ENCODE peak calls at places on chromosomes 16 and 17, in five cellular contexts. M is suprapubic skin, X is breast epithelium, O is GM23338, N is H1. V is an unnamed sample.
A peak's percentile ranks its signal among the peaks of the same experiment; 100 is the strongest.

GRCh38 chr17:72516772-72517399 is 396.1 kb downstream of the SOX9 start:
- DNase-seq in M (no peak), X (no peak), O (no peak), N (no peak), V (no peak)

GRCh38 chr16:29804020-29804419 is 2.3 kb upstream of the MAZ start:
- DNase-seq in M (no peak), X (no peak), O (peak; percentile 31), N (no peak), V (no peak)

GRCh38 chr17:41251261-41251660 is 1.8 kb downstream of the KRTAP9-4 start:
- DNase-seq in M (no peak), X (no peak), O (no peak), N (no peak), V (no peak)

GRCh38 chr16:48450367-48450766 is 65.2 kb upstream of the SIAH1 start:
- DNase-seq in M (no peak), X (no peak), O (no peak), N (no peak), V (no peak)

GRCh38 chr16:1407749-1408148 is 6.8 kb downstream of the UNKL start:
- DNase-seq in M (no peak), X (no peak), O (no peak), N (no peak), V (no peak)

GRCh38 chr16:68866933-68867332 is 23.6 kb downstream of the TANGO6 start:
- DNase-seq in M (no peak), X (no peak), O (no peak), N (no peak), V (no peak)

GRCh38 chr16:85566502-85567100 is 46.5 kb upstream of the GSE1 start:
- DNase-seq in M (no peak), X (no peak), O (peak; percentile 71), N (peak; percentile 69), V (no peak)

GRCh38 chr17:64130559-64131001 is 636 bp upstream of the ERN1 start:
- DNase-seq in M (peak; percentile 83), X (no peak), O (no peak), N (no peak), V (no peak)

GRCh38 chr17:16285646-16286008 is 67.6 kb downstream of the CENPV start:
- DNase-seq in M (no peak), X (no peak), O (no peak), N (no peak), V (no peak)
- H3K4me3 ChIP-seq in M (peak overlapping the region; percentile 36), X (peak overlapping the region; percentile 55), O (no peak overlapping the region), N (no peak overlapping the region), V (peak overlapping the region; percentile 29)

GRCh38 chr16:35011-35775 is 18.2 kb downstream of the POLR3K start:
- DNase-seq in M (no peak), X (no peak), O (peak; percentile 0), N (no peak), V (no peak)
- TF ChIP-seq POLR2AphosphoS5 in M (no peak), X (no peak), O (no peak), N (peak; percentile 25), V (no peak)

GRCh38 chr17:48624544-48625501 is 1.3 kb downstream of the HOXB9 start:
- DNase-seq in M (no peak), X (no peak), O (peak; percentile 82), N (peak; percentile 80), V (no peak)
- H3K4me3 ChIP-seq in M (peak overlapping the region; percentile 53), X (peak overlapping the region; percentile 67), O (peak overlapping the region; percentile 51), N (peak overlapping the region; percentile 19), V (peak overlapping the region; percentile 93)

GRCh38 chr16:6066601-6067000 is 969.0 kb upstream of the EEF2KMT start:
- DNase-seq in M (no peak), X (no peak), O (no peak), N (no peak), V (no peak)
- TF ChIP-seq POLR2AphosphoS5 in M (no peak), X (no peak), O (no peak), N (no peak), V (no peak)

DNA sequence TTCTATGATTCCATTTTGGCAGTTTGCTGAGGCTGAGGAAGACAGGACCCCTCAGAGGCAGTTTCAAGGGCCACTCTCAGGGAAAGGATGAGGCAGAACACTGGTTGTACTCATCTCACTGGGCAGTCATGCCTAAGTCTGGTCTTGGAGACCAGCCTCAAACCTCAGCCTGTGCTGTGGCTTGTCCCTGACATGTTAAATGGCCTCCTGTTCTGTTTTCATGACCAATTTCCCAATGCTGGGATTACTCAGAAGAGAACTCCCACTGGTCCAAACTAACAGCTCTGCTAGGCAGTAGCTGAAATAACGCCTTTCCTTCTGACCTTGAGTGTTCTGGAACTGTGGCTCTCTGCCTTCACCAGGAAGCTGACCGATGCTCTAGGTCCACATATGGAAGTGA is 8.4 kb upstream of the SPDYE4 start:
- DNase-seq in M (no peak), X (no peak), O (no peak), N (peak; percentile 8), V (no peak)
- H3K4me3 ChIP-seq in M (no peak overlapping the region), X (no peak overlapping the region), O (no peak overlapping the region), N (no peak overlapping the region), V (no peak overlapping the region)

DNA sequence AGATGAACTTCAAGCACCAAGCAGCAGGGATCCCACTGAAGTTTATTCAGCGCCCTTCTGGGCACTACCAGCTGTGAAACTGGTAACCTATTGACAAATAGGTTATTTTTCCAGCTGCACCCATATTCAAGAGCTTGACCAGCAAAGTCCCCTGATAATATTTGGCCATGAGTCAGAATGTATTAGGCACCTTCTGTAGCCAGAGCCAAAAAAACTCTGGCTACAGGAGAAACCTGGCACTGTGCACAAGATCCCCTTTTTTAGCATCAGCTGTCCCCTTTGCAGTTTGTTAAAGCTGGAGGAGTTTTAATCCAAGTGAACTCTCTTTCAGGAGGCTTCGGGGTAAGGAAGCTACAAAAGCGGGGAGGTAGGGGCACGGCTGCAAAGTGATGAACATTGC is 60.2 kb downstream of the GRIN2A start:
- DNase-seq in M (no peak), X (no peak), O (no peak), N (no peak), V (no peak)
- TF ChIP-seq POLR2AphosphoS5 in M (no peak), X (no peak), O (no peak), N (no peak), V (no peak)

GRCh38 chr16:10745856-10746255 is 2.2 kb downstream of the NUBP1 start:
- DNase-seq in M (no peak), X (peak; percentile 9), O (no peak), N (no peak), V (no peak)

GRCh38 chr16:10743610-10744369 is at the start of gene NUBP1:
- DNase-seq in M (peak; percentile 100), X (peak; percentile 100), O (peak; percentile 97), N (peak; percentile 100), V (peak; percentile 95)

GRCh38 chr16:10741844-10742243 is 1.8 kb upstream of the NUBP1 start:
- DNase-seq in M (no peak), X (no peak), O (no peak), N (no peak), V (no peak)

GRCh38 chr16:10743227-10743609 is 424 bp upstream of the NUBP1 start:
- DNase-seq in M (no peak), X (no peak), O (no peak), N (no peak), V (no peak)

DNA sequence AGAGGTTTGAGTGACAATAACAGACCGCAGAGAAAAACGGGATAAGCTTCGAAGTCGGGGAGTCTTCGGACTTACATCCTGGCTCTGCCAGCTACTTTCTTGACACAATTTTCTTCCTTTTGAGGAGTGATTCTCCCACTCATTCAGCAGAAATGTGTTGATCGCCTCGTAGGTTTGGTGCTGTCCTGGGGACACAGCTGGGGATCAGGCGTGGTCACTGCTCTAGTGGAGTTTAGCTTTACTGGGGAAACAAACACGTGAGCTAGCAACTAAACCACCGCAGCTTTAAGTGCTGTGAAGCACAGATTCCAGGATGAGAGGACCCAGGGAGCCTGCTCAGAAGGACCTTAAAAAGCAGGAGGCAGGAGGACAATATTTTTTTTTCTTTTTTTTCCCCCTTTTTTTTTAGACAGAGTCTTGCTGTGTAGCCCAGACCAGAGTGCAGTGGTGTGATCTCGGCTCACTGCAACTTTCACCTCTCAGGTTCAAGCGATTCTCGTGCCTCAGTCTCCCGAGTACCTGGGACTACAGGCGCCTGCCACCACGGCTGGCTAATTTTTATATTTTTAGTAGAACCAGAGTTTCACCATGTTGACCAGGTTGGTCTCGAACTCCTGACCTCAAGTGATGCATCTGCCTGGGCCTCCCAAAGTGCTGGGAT is 858 bp downstream of the NUBP1 start:
- DNase-seq in M (no peak), X (peak; percentile 25), O (no peak), N (no peak), V (no peak)
- H3K4me3 ChIP-seq in M (peak overlapping the region; percentile 61), X (peak overlapping the region; percentile 84), O (peak overlapping the region; percentile 58), N (peak overlapping the region; percentile 49), V (peak overlapping the region; percentile 60)

DNA sequence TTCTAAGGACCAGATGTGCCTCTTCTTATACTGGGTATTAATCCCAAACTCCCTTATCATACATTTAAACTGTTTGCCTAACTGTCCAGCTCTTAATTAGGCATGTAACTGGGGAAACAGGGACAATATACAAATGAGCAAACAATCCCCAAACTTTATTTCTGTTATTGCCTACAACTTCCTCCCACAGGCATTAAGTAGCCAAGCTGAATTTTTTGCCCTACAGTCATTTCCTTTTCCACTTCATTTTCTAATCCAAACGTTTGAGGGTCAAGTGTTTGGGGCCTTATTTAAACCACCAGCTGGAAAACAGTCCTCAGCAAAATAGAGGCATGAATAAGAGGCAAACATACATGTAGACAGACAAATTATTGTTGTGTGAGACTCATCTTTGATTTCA is 77.4 kb upstream of the CCL2 start:
- DNase-seq in M (no peak), X (no peak), O (no peak), N (no peak), V (no peak)
- TF ChIP-seq POLR2AphosphoS5 in M (no peak), X (no peak), O (no peak), N (no peak), V (no peak)

GRCh38 chr17:39866013-39866730 is 1.8 kb upstream of the ZPBP2 start:
- DNase-seq in M (no peak), X (no peak), O (no peak), N (no peak), V (no peak)

GRCh38 chr17:39868554-39868942 is 546 bp downstream of the ZPBP2 start:
- DNase-seq in M (no peak), X (no peak), O (no peak), N (no peak), V (no peak)

GRCh38 chr17:39870776-39871175 is 2.8 kb downstream of the ZPBP2 start:
- DNase-seq in M (no peak), X (no peak), O (no peak), N (no peak), V (no peak)

GRCh38 chr17:39867084-39867890 is 715 bp upstream of the ZPBP2 start:
- DNase-seq in M (no peak), X (no peak), O (no peak), N (no peak), V (no peak)

DNA sequence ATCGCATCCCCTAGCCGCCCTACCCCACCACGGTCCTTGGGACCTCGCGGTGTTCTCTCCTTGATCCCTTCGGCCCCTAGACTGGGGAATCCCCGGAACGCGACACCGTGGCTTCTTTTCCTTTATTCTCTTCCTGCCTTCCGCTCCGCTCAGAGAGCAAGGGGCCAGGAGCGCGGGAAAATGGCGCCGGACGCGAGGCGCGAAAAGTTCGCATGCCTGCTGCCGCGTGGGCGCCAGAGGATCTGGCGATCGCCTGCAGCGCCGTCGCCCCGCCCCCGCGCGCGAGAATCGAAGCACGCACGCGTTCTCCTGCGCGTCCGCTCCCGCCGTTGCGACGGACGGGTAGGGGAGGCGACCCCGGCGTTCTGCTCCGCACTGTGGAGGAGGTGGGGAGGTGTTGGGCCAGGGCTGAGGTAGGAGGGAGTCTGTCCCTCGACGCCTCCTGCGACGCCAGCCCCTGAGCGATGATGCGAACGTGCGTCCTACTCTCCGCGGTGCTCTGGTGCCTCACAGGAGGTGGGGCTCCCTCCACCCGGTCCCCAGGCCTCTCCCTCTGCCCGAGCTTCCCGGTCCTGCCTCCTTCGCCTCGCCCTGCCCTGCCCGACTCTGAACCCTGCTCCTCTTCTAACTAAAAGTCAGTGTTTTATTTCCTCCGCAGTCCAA is at the start of gene ZPBP2:
- DNase-seq in M (no peak), X (no peak), O (peak; percentile 58), N (no peak), V (no peak)
- H3K4me3 ChIP-seq in M (no peak within 1 kb of the TSS), X (peak within 1 kb of the TSS; percentile 17), O (no peak within 1 kb of the TSS), N (no peak within 1 kb of the TSS), V (no peak within 1 kb of the TSS)

GRCh38 chr16:89359296-89360147 is 130.8 kb downstream of the ANKRD11 start:
- DNase-seq in M (no peak), X (no peak), O (no peak), N (no peak), V (no peak)
- TF ChIP-seq POLR2AphosphoS5 in M (no peak), X (no peak), O (no peak), N (no peak), V (no peak)

V was measured in Panc1.